ENCODE peak calls at places on chromosomes 1 and 21, in six cellular contexts. X is transverse colon; V is left ventricle myocardium inferior; W is mucosa of descending colon; T is effector memory CD4-positive, alpha-beta T cell; I is fibroblast of lung. C is an unnamed sample.

GRCh38 chr1:3727042-3727824 is 25.0 kb upstream of the CCDC27 start:
- DNase-seq in X (no peak), V (no peak), W (peak; percentile 15), T (no peak), I (no peak), C (peak; percentile 21)

GRCh38 chr1:235018720-235019444 is 109.8 kb downstream of the TOMM20 start:
- DNase-seq in X (no peak), V (no peak), W (no peak), T (no peak), I (no peak), C (no peak)

GRCh38 chr1:60265560-60266535 is 192.3 kb upstream of the C1orf87 start:
- DNase-seq in X (no peak), V (no peak), W (no peak), T (no peak), I (peak; percentile 86), C (no peak)

GRCh38 chr21:45363921-45364463 is 41.0 kb upstream of the COL18A1 start:
- DNase-seq in X (peak; percentile 66), V (peak; percentile 85), W (peak; percentile 57), T (no peak), I (peak; percentile 100), C (peak; percentile 93)

GRCh38 chr1:240683576-240683975 is 71.6 kb upstream of the GREM2 start:
- DNase-seq in X (peak; percentile 8), V (no peak), W (peak; percentile 9), T (no peak), I (no peak), C (no peak)

GRCh38 chr1:208000001-208000400 is 89.1 kb upstream of the CD34 start:
- DNase-seq in X (no peak), V (no peak), W (no peak), T (no peak), I (no peak), C (no peak)

GRCh38 chr1:229557214-229557850 is 1.2 kb downstream of the ABCB10 start:
- DNase-seq in X (no peak), V (no peak), W (no peak), T (no peak), I (peak; percentile 18), C (no peak)

GRCh38 chr1:156262461-156263287 is 14.8 kb upstream of the PAQR6 start:
- DNase-seq in X (no peak), V (no peak), W (no peak), T (no peak), I (peak; percentile 94), C (no peak)

GRCh38 chr1:15346356-15347030 is 63.2 kb upstream of the EFHD2 start:
- DNase-seq in X (no peak), V (no peak), W (no peak), T (no peak), I (no peak), C (no peak)

GRCh38 chr1:219702551-219703215 is 89.8 kb upstream of the ZC3H11B start:
- DNase-seq in X (no peak), V (no peak), W (no peak), T (no peak), I (peak; percentile 75), C (no peak)

GRCh38 chr1:205041998-205042910 is 758 bp upstream of the CNTN2 start:
- DNase-seq in X (no peak), V (no peak), W (no peak), T (no peak), I (no peak), C (no peak)

GRCh38 chr1:28577052-28577678 is 14.9 kb upstream of the RAB42 start:
- DNase-seq in X (no peak), V (no peak), W (no peak), T (no peak), I (no peak), C (no peak)

GRCh38 chr1:108142773-108143394 is 57.3 kb downstream of the SLC25A24 start:
- DNase-seq in X (no peak), V (no peak), W (no peak), T (no peak), I (peak; percentile 47), C (no peak)

GRCh38 chr1:108140177-108140576 is 60.0 kb downstream of the SLC25A24 start:
- DNase-seq in X (no peak), V (no peak), W (no peak), T (no peak), I (no peak), C (no peak)

GRCh38 chr1:108141604-108142003 is 58.5 kb downstream of the SLC25A24 start:
- DNase-seq in X (no peak), V (no peak), W (no peak), T (no peak), I (peak; percentile 39), C (no peak)

DNA sequence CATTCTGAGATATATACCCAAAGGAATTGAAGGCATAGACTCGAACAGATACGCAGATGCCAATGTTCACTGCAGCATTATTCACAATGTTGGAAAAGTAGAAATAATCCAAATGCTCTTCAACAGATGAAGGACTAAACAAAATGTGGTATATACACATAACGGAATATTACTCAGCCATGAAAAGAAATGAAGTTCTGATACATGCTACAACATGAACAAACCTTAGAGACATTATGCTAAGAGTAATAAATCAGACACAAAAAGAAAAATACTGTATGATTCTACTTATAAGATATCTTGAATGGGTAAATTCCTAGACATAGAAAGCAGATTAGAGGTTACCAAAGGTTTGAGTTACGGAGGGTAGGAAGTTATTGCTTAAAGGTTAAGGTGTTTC is 57.9 kb downstream of the SLC25A24 start:
- DNase-seq in X (no peak), V (no peak), W (no peak), T (no peak), I (no peak), C (no peak)
- H3K36me3 ChIP-seq in X (peaks cover 4% of the 10 kb centered on the region), V (peaks cover 86% of the 10 kb centered on the region), W (no peaks in the 10 kb centered on the region), T (peaks cover 19% of the 10 kb centered on the region), I (peaks cover 6% of the 10 kb centered on the region), C (peaks cover 82% of the 10 kb centered on the region)

DNA sequence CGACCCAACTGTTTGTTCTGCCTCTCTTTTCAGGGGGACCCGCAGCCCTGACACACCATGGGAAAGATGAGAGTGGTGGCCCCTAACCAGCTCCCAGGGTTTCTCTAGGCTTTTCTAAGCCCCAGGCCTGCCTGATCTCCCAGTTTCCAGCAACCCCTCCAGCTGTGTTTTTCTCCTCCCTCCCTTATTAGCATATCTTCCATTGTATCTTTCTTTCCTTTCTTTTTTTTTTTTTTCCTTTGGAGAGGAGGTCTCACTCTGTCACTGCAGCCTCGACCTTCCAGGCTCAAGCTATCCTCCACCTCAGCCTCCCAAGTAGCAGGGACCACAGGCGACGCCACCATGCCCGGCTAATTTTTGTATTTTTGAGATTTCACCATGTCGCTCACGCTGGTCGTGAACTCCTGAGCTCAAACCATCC is 1.8 kb upstream of the CERS2 start:
- DNase-seq in X (no peak), V (no peak), W (no peak), T (no peak), I (no peak), C (no peak)
- H3K4me3 ChIP-seq in X (no peak overlapping the region), V (no peak overlapping the region), W (no peak overlapping the region), T (no peak overlapping the region), I (no peak overlapping the region), C (no peak overlapping the region)

GRCh38 chr1:36297062-36297461 is 9.1 kb upstream of the SH3D21 start:
- DNase-seq in X (no peak), V (no peak), W (no peak), T (no peak), I (no peak), C (no peak)
- H3K36me3 ChIP-seq in X (peaks cover 5% of the 10 kb centered on the region), V (peaks cover 95% of the 10 kb centered on the region), W (peaks cover 12% of the 10 kb centered on the region), T (peaks cover 73% of the 10 kb centered on the region), I (peaks cover 26% of the 10 kb centered on the region), C (peaks cover 36% of the 10 kb centered on the region)

DNA sequence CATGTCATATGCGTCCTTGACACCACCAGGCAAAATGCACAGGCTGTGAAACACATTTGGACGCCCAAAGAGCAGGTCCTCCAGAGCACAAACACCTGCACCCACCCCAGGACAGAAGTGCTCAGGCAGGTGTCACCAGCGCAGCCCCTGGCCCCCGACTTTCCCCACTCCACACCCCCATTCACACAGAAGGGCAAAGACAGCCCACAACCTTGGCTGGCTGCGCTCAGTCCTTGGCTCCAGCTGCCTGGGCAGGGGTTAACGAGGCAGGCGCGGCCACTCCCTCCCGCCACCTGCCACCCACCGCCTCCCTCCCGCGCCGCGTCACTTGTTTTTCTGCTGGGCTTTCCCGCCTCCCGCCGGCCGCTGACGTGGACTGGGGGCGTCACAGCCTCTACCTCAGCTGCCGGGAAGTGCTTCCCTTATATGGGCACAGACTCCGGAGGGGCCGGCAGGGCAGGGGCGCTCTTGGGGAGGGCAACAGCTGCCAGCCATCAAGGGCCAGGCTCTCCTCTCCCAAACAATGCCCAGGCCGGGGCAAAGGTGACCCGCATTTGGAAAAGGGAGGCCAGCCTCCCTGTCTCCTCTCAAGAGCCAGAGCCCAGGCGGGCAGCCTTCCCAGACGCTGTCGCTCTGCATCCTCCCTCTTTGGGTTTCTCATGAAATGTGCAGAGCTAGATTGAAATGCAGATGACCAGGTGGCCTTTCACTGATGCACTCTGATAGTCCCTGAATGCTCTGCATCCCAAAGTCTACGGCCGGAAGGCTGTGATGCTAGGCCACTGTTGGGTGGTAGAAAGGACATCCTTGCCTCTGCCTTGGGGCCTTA is 14.8 kb upstream of the BTG2 start:
- DNase-seq in X (peak; percentile 99), V (peak; percentile 94), W (peak; percentile 99), T (peak; percentile 96), I (peak; percentile 82), C (peak; percentile 96)
- H3K4me3 ChIP-seq in X (no peak overlapping the region), V (peak overlapping the region; percentile 55), W (no peak overlapping the region), T (peak overlapping the region; percentile 2), I (no peak overlapping the region), C (peak overlapping the region; percentile 40)

GRCh38 chr1:11984559-11984958 is 4.3 kb downstream of the MFN2 start:
- DNase-seq in X (no peak), V (no peak), W (no peak), T (no peak), I (no peak), C (no peak)
- H3K36me3 ChIP-seq in X (no peaks in the 10 kb centered on the region), V (peaks cover 64% of the 10 kb centered on the region), W (peaks cover 10% of the 10 kb centered on the region), T (peaks cover 45% of the 10 kb centered on the region), I (peaks cover 8% of the 10 kb centered on the region), C (no peaks in the 10 kb centered on the region)

DNA sequence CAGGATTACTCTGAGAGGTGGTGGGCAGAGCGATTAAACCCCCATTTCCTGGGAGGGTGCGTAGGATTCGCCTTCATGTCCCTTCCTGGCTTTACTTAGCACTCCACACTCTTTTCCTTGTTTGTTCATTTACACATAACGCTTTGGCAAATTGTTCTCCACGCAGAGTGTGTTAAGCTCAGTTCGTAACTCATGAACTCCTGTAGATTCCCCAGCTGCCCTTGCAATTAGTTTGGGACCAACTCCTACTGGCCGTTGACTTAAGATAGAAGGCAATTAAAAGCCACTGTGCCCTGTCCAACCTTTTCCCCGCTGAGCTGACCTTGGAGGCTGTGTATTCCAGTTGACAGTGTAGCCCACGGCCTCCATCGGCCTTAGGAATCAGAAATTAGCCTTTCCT is 57.9 kb upstream of the IGSF5 start:
- DNase-seq in X (peak; percentile 40), V (no peak), W (peak; percentile 64), T (no peak), I (no peak), C (no peak)
- H3K4me3 ChIP-seq in X (no peak overlapping the region), V (no peak overlapping the region), W (no peak overlapping the region), T (no peak overlapping the region), I (no peak overlapping the region), C (no peak overlapping the region)

GRCh38 chr1:39533442-39533841 is 42.0 kb downstream of the BMP8A start:
- DNase-seq in X (no peak), V (no peak), W (no peak), T (no peak), I (no peak), C (no peak)
- H3K36me3 ChIP-seq in X (no peaks in the 10 kb centered on the region), V (peaks cover 59% of the 10 kb centered on the region), W (no peaks in the 10 kb centered on the region), T (peaks cover 19% of the 10 kb centered on the region), I (peaks cover 5% of the 10 kb centered on the region), C (peaks cover 56% of the 10 kb centered on the region)

C was measured in heart right ventricle.